ENCODE peak calls at places on chromosomes 3 and 15, in four cellular contexts. One of them, this sample, is unnamed.

GRCh38 chr3:27657871-27658270 is 64.3 kb downstream of the EOMES start:
- DNase-seq in LoVo: no peak
- DNase-seq in heart right ventricle: no peak
- DNase-seq in hepatic stellate cell: no peak
- DNase-seq in this sample: no peak

GRCh38 chr3:127740136-127740915 is 67.6 kb downstream of the ABTB1 start:
- DNase-seq in LoVo: no peak
- DNase-seq in heart right ventricle: peak
- DNase-seq in hepatic stellate cell: no peak
- DNase-seq in this sample: no peak

GRCh38 chr3:72659609-72660008 is 188.6 kb downstream of the SHQ1 start:
- DNase-seq in LoVo: no peak
- DNase-seq in heart right ventricle: no peak
- DNase-seq in hepatic stellate cell: no peak
- DNase-seq in this sample: no peak

GRCh38 chr3:110618512-110619226 is 452.9 kb upstream of the NECTIN3 start:
- DNase-seq in LoVo: no peak
- DNase-seq in heart right ventricle: no peak
- DNase-seq in hepatic stellate cell: no peak
- DNase-seq in this sample: no peak

GRCh38 chr3:109430911-109431563 is 93.7 kb upstream of the DPPA4 start:
- DNase-seq in LoVo: no peak
- DNase-seq in heart right ventricle: no peak
- DNase-seq in hepatic stellate cell: no peak
- DNase-seq in this sample: no peak

GRCh38 chr15:101152914-101153313 is 98.9 kb downstream of the CHSY1 start:
- DNase-seq in LoVo: no peak
- DNase-seq in heart right ventricle: no peak
- DNase-seq in hepatic stellate cell: no peak
- DNase-seq in this sample: no peak

GRCh38 chr3:109707642-109708041 is 370.3 kb upstream of the DPPA4 start:
- DNase-seq in LoVo: no peak
- DNase-seq in heart right ventricle: no peak
- DNase-seq in hepatic stellate cell: no peak
- DNase-seq in this sample: no peak

GRCh38 chr3:108202834-108203233 is 19.4 kb downstream of the IFT57 start:
- DNase-seq in LoVo: no peak
- DNase-seq in heart right ventricle: no peak
- DNase-seq in hepatic stellate cell: no peak
- DNase-seq in this sample: no peak

GRCh38 chr3:4681301-4681700 is 188.2 kb downstream of the ITPR1 start:
- DNase-seq in LoVo: no peak
- DNase-seq in heart right ventricle: no peak
- DNase-seq in hepatic stellate cell: no peak
- DNase-seq in this sample: no peak

GRCh38 chr3:187504435-187504834 is 136.2 kb downstream of the RTP4 start:
- DNase-seq in LoVo: no peak
- DNase-seq in heart right ventricle: no peak
- DNase-seq in hepatic stellate cell: no peak
- DNase-seq in this sample: no peak